ENCODE peak calls at places on chromosomes 13 and 19, in five cellular contexts. V is cardiac muscle cell, H is upper lobe of right lung, G is WTC11, J is neural crest cell. Z is an unnamed sample.
A peak's percentile ranks its signal among the peaks of the same experiment; 100 is the strongest.

GRCh38 chr13:73081256-73081915 is 22.6 kb downstream of the KLF5 start:
- DNase-seq in H (no peak), J (no peak), V (no peak), G (no peak), Z (no peak)

GRCh38 chr13:36815069-36815468 is 4.0 kb upstream of the RFXAP start:
- DNase-seq in H (no peak), V (no peak), G (no peak), J (no peak), Z (no peak)

GRCh38 chr13:19864018-19864338 is 529 bp upstream of the ZMYM5 start:
- DNase-seq in H (peak; percentile 92), V (peak; percentile 94), G (peak; percentile 56), J (peak; percentile 56), Z (no peak)

GRCh38 chr19:48878219-48879024 is 6.2 kb downstream of the PPP1R15A start:
- DNase-seq in J (no peak), H (no peak), V (peak; percentile 97), G (no peak), Z (no peak)

GRCh38 chr13:33800646-33801186 is 17.2 kb upstream of the RFC3 start:
- DNase-seq in J (no peak), G (no peak), H (no peak), V (no peak), Z (no peak)

GRCh38 chr13:40181203-40181845 is 485.1 kb downstream of the FOXO1 start:
- DNase-seq in V (peak; percentile 92), H (no peak), G (no peak), J (no peak), Z (no peak)

GRCh38 chr13:73820688-73821087 is 313.5 kb downstream of the KLF12 start:
- DNase-seq in J (no peak), V (no peak), G (no peak), H (no peak), Z (no peak)

GRCh38 chr13:26971990-26972888 is 199.4 kb downstream of the USP12 start:
- DNase-seq in G (peak; percentile 61), J (no peak), H (no peak), V (peak; percentile 29), Z (no peak)

GRCh38 chr13:36096411-36097184 is 34.6 kb downstream of the DCLK1 start:
- DNase-seq in H (no peak), V (peak; percentile 61), J (no peak), G (no peak), Z (peak; percentile 79)

GRCh38 chr13:46022476-46022875 is 30.1 kb downstream of the ZC3H13 start:
- DNase-seq in J (no peak), G (no peak), H (no peak), V (peak; percentile 19), Z (no peak)

GRCh38 chr13:42798118-42798517 is 16.7 kb downstream of the FAM216B start:
- DNase-seq in J (no peak), H (no peak), G (no peak), V (no peak), Z (no peak)

GRCh38 chr13:113848020-113848419 is 15.9 kb downstream of the GAS6 start:
- DNase-seq in H (no peak), V (no peak), G (no peak), J (no peak), Z (no peak)

GRCh38 chr13:93539914-93540313 is 313.3 kb downstream of the GPC6 start:
- DNase-seq in G (no peak), V (no peak), J (no peak), H (no peak), Z (no peak)

GRCh38 chr13:20188649-20189553 is 3.8 kb downstream of the GJB2 start:
- DNase-seq in H (peak; percentile 74), G (peak; percentile 56), V (no peak), J (no peak), Z (no peak)

DNA sequence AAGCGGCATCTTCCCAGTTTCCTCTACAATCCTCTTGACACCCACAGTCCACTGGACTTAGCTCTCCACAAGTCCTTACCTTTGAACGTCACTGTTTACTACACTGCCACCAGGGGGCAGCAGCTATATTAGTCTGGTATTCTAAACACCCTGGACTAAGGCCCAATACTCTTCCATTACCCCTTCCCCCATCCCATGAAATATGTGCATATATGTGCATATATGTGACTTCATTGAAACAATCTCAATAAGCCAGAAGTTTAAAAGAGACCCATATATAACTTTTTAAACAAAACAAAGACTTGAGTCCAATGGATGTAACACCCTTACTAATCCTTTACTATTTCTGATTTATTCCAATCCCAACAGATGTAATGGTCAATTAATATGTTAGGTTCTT is 15.5 kb downstream of the GGACT start:
- DNase-seq in V (peak; percentile 88), H (no peak), J (peak; percentile 69), G (peak; percentile 82), Z (peak; percentile 25)
- TF ChIP-seq CTCF in V (peak; percentile 80), H (peak; percentile 74), J (peak; percentile 78), G (peak; percentile 82), Z (peak; percentile 81)

DNA sequence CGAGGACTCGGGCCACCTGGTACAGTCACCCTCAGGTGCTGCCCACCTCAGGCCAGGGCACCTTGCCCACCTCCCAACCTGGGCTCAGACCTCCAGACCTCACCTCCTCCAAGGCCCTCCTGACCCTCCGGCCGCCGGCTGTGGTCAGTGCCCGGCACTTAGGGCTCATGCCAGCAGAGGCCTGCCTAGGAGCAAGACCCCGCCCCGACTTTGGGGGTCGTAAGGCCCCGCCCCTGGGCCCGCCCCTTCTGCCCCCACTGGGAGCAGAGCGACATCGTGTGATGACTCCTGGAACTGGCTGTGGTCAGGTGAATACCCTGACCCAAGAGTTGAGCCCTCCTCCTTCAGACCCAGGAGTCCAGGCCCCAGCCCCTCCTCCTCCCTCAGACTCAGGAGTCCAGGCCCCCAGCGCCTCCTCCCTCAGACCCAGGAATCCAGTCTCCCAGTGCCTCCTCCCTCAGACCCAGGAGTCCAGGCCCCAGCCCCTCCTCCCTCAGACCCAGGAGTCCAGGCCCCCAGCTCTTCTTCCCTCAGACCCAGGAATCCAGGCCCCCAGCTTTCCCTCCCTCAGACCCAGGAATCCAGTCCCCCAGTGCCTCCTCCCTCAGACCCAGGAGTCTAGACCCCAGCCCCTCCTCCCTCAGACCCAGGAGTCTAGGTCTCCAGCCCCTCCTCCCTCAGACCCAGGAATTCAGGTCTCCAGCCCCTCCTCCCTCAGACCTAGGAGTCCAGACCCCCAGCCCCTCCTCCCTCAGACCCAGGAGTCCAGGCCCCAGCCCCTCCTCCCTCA is at the start of gene SBK2:
- DNase-seq in G (peak; percentile 96), J (peak; percentile 48), H (no peak), V (no peak), Z (no peak)
- TF ChIP-seq CTCF in G (peak; percentile 25), J (peak; percentile 29), H (no peak), V (peak; percentile 18), Z (peak; percentile 34)

GRCh38 chr13:67143544-67144115 is 86.5 kb downstream of the PCDH9 start:
- DNase-seq in H (no peak), J (no peak), V (no peak), G (no peak), Z (no peak)
- TF ChIP-seq CTCF in H (no peak), J (no peak), V (no peak), G (no peak), Z (no peak)

DNA sequence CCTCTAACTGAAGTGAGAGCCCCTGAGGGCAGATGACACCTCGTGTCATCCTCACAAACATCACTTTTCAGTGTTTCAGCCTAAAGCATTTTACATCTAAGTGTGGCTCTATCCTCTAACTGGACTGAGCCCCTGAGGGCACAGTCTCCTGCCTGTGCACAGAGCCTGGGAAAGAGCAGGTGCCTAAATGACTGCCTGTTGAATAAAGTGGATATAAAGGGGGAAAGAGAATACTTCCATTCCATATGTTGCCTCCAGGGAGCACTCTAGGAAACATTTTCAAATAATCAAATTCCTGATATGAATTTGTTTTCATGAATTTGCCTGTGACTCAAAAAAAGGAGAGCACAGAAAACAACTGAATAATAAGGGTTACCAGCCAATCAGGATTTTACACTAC is 32.2 kb downstream of the CNMD start:
- DNase-seq in H (no peak), G (no peak), J (no peak), V (peak; percentile 5), Z (no peak)
- TF ChIP-seq CTCF in H (no peak), G (no peak), J (peak; percentile 39), V (no peak), Z (peak; percentile 16)

GRCh38 chr19:17244618-17245534 is 843 bp downstream of the NR2F6 start:
- DNase-seq in G (no peak), H (peak; percentile 83), V (no peak), J (no peak), Z (no peak)
- TF ChIP-seq CTCF in G (no peak), H (no peak), V (no peak), J (no peak), Z (no peak)

GRCh38 chr19:36973021-36973843 is 57.1 kb downstream of the ZNF568 start:
- DNase-seq in J (no peak), V (peak; percentile 87), G (peak; percentile 90), H (peak; percentile 89), Z (peak; percentile 22)
- TF ChIP-seq CTCF in J (no peak), V (peak; percentile 80), G (peak; percentile 75), H (peak; percentile 73), Z (peak; percentile 75)

GRCh38 chr19:5534787-5535586 is 32.8 kb downstream of the TINCR start:
- DNase-seq in G (peak; percentile 74), V (no peak), J (peak; percentile 52), H (no peak), Z (no peak)
- TF ChIP-seq CTCF in G (peak; percentile 62), V (peak; percentile 43), J (peak; percentile 68), H (peak; percentile 19), Z (peak; percentile 61)

GRCh38 chr13:81929988-81930387 is 1589.1 kb upstream of the SPRY2 start:
- DNase-seq in H (no peak), V (peak; percentile 5), J (no peak), G (no peak), Z (peak; percentile 2)
- TF ChIP-seq CTCF in H (peak; percentile 43), V (peak; percentile 13), J (peak; percentile 71), G (no peak), Z (peak; percentile 75)

DNA sequence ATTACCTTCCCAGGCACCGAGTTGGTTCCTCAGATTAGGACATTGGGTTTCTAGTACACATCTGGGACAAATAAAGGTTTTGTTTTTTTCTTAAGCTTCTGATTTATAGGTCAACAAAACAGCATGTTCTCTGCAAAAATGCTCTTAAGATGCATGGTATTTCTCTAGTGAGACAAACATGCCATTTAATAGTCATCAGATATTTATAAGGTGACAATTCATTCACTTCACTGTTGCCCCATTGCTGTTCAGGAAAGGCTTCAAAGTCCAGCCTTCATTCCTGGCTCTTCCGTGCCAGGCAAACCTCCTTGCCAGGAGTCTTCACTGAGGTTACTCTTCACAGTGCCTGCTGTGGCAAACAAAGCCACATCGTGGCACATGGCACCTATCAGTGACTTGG is 156.3 kb upstream of the FNDC3A start:
- DNase-seq in J (no peak), V (no peak), G (no peak), H (no peak), Z (no peak)
- TF ChIP-seq CTCF in J (no peak), V (no peak), G (no peak), H (no peak), Z (no peak)

GRCh38 chr19:45154064-45154827 is 6.5 kb downstream of the NKPD1 start:
- DNase-seq in J (no peak), H (no peak), G (no peak), V (peak; percentile 94), Z (no peak)

GRCh38 chr19:45151821-45152503 is 8.8 kb downstream of the NKPD1 start:
- DNase-seq in V (no peak), H (no peak), J (no peak), G (peak; percentile 54), Z (no peak)

GRCh38 chr19:45153339-45154063 is 7.3 kb downstream of the NKPD1 start:
- DNase-seq in J (peak; percentile 77), V (peak; percentile 68), H (no peak), G (peak; percentile 78), Z (no peak)

GRCh38 chr19:45150731-45151725 is 9.8 kb downstream of the NKPD1 start:
- DNase-seq in J (no peak), H (no peak), G (no peak), V (no peak), Z (no peak)

GRCh38 chr19:45152504-45153338 is 8.1 kb downstream of the NKPD1 start:
- DNase-seq in H (peak; percentile 77), J (no peak), G (peak; percentile 75), V (peak; percentile 72), Z (no peak)
- TF ChIP-seq CTCF in H (peak; percentile 8), J (no peak), G (no peak), V (no peak), Z (no peak)

Z was measured in epithelial cell of proximal tubule.